ENCODE peak calls at places on chromosomes 13 and 19, in five cellular contexts. L, U, H, T and M are unnamed samples.

GRCh38 chr19:2150794-2151338 is 500 bp downstream of the AP3D1 start:
- DNase-seq in L (no peak), U (no peak), H (no peak), T (no peak), M (no peak)

GRCh38 chr19:43755256-43755801 is 567 bp upstream of the SMG9 start:
- DNase-seq in L (no peak), U (peak; percentile 61), H (no peak), T (peak; percentile 68), M (peak; percentile 69)

GRCh38 chr13:66508153-66508909 is 721.8 kb downstream of the PCDH9 start:
- DNase-seq in L (no peak), U (peak; percentile 38), H (no peak), T (no peak), M (peak; percentile 18)

GRCh38 chr19:6556480-6556879 is 25.7 kb downstream of the TNFSF9 start:
- DNase-seq in L (peak; percentile 36), U (no peak), H (no peak), T (no peak), M (no peak)

GRCh38 chr13:96816874-96817273 is 177.4 kb downstream of the OXGR1 start:
- DNase-seq in L (no peak), U (no peak), H (no peak), T (no peak), M (no peak)

GRCh38 chr13:103883152-103883551 is 816.9 kb upstream of the SLC10A2 start:
- DNase-seq in L (peak; percentile 95), U (peak; percentile 95), H (no peak), T (no peak), M (peak; percentile 96)

GRCh38 chr19:48424694-48425219 is 21.0 kb upstream of the GRWD1 start:
- DNase-seq in L (peak; percentile 93), U (peak; percentile 72), H (no peak), T (no peak), M (peak; percentile 80)

GRCh38 chr13:66265446-66265845 is 964.7 kb downstream of the PCDH9 start:
- DNase-seq in L (no peak), U (peak; percentile 10), H (no peak), T (no peak), M (peak; percentile 63)

GRCh38 chr19:14408641-14409120 is 10.5 kb downstream of the DDX39A start:
- DNase-seq in L (no peak), U (no peak), H (no peak), T (no peak), M (no peak)

GRCh38 chr13:99067160-99067985 is 89.5 kb upstream of the DOCK9 start:
- DNase-seq in L (peak; percentile 92), U (peak; percentile 85), H (no peak), T (no peak), M (peak; percentile 94)